ENCODE peak calls at places on chromosomes 1 and 21, in seven cellular contexts. C is H1, U is GM12878, F is HepG2, V is K562, Y is HCT116, E is SK-N-SH. L is an unnamed sample.

GRCh38 chr1:234408757-234409156 is 35.5 kb downstream of the COA6 start:
- DNase-seq in C (no peak), U (no peak), F (no peak), V (no peak), Y (no peak), E (no peak), L (no peak)

GRCh38 chr1:180515857-180516388 is 13.5 kb upstream of the ACBD6 start:
- DNase-seq in C (peak; percentile 63), U (peak; percentile 49), F (peak; percentile 76), V (peak; percentile 95), Y (peak; percentile 73), E (peak; percentile 83), L (peak; percentile 83)

GRCh38 chr1:239675735-239676134 is 289.4 kb downstream of the CHRM3 start:
- DNase-seq in C (no peak), U (no peak), F (no peak), V (no peak), Y (no peak), E (no peak), L (no peak)

GRCh38 chr1:92662048-92662447 is 122.9 kb downstream of the EVI5 start:
- DNase-seq in C (no peak), U (no peak), F (no peak), V (no peak), Y (no peak), E (no peak), L (no peak)

GRCh38 chr1:9473032-9473792 is 66.1 kb upstream of the SLC25A33 start:
- DNase-seq in C (no peak), U (no peak), F (no peak), V (peak; percentile 38), Y (peak; percentile 12), E (peak; percentile 31), L (no peak)

GRCh38 chr1:111570781-111571181 is 48.8 kb upstream of the RAP1A start:
- DNase-seq in C (peak; percentile 56), U (no peak), F (no peak), V (peak; percentile 70), Y (peak; percentile 19), E (no peak), L (peak; percentile 18)

GRCh38 chr1:208093754-208094719 is 150.1 kb downstream of the PLXNA2 start:
- DNase-seq in C (peak; percentile 90), U (no peak), F (peak; percentile 50), V (peak; percentile 83), Y (peak; percentile 31), E (peak; percentile 67), L (peak; percentile 55)

GRCh38 chr1:42176902-42177519 is 12.5 kb upstream of the GUCA2A start:
- DNase-seq in C (no peak), U (no peak), F (peak; percentile 51), V (peak; percentile 65), Y (no peak), E (peak; percentile 55), L (peak; percentile 29)

GRCh38 chr1:115069186-115069585 is 20.1 kb downstream of the TSPAN2 start:
- DNase-seq in C (no peak), U (no peak), F (no peak), V (no peak), Y (no peak), E (no peak), L (no peak)

GRCh38 chr1:24795236-24795635 is 50.0 kb downstream of the CLIC4 start:
- DNase-seq in C (no peak), U (no peak), F (no peak), V (no peak), Y (no peak), E (no peak), L (no peak)

GRCh38 chr1:224497714-224498573 is 63.3 kb upstream of the WDR26 start:
- DNase-seq in C (no peak), U (peak; percentile 80), F (no peak), V (no peak), Y (no peak), E (no peak), L (no peak)

GRCh38 chr1:6359568-6360496 is 33.7 kb downstream of the ACOT7 start:
- DNase-seq in C (peak; percentile 57), U (peak; percentile 50), F (peak; percentile 93), V (peak; percentile 69), Y (no peak), E (peak; percentile 81), L (no peak)

GRCh38 chr1:206851611-206852010 is 13.8 kb upstream of the IL20 start:
- DNase-seq in C (no peak), U (no peak), F (no peak), V (no peak), Y (no peak), E (no peak), L (no peak)

GRCh38 chr1:234616644-234617043 is 6.7 kb upstream of the IRF2BP2 start:
- DNase-seq in C (no peak), U (no peak), F (peak; percentile 74), V (no peak), Y (no peak), E (no peak), L (peak; percentile 91)

GRCh38 chr1:21278898-21279819 is 11.1 kb downstream of the ECE1 start:
- DNase-seq in C (no peak), U (no peak), F (no peak), V (no peak), Y (no peak), E (no peak), L (no peak)

GRCh38 chr1:33970148-33970825 is 106.4 kb downstream of the HMGB4 start:
- DNase-seq in C (no peak), U (no peak), F (no peak), V (no peak), Y (no peak), E (no peak), L (no peak)

GRCh38 chr21:28993293-28993629 is 584 bp upstream of the LTN1 start:
- DNase-seq in C (no peak), U (no peak), F (no peak), V (no peak), Y (no peak), E (peak; percentile 15), L (no peak)

GRCh38 chr1:114108741-114109255 is 44.9 kb downstream of the SYT6 start:
- DNase-seq in C (no peak), U (peak; percentile 55), F (no peak), V (no peak), Y (no peak), E (peak; percentile 33), L (no peak)

GRCh38 chr21:41112740-41113692 is 54.9 kb upstream of the BACE2 start:
- DNase-seq in C (no peak), U (no peak), F (no peak), V (no peak), Y (no peak), E (peak; percentile 23), L (no peak)

GRCh38 chr1:225866061-225866844 is 15.9 kb downstream of the TMEM63A start:
- DNase-seq in C (no peak), U (no peak), F (no peak), V (no peak), Y (no peak), E (no peak), L (no peak)

DNA sequence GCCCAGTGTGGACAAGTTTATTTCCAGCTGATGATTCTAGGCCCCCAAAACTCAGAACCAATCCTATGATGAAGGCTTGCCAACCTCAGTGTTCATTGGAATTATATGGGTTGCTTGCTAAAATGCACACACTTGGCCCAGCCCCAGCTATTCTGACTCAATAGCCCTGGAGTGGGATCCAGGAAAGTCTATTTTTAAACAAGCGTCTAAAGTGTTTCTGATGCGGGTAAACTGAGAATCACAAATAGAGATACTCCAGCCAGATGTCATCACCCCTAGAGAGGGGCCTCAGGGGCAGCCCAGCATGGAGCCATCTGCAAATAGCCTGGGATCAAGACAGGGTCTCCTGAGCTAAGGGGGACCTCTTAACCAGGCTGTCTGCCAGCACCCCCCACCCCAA is 46.0 kb downstream of the PKP1 start:
- DNase-seq in C (no peak), U (no peak), F (no peak), V (no peak), Y (no peak), E (no peak), L (no peak)
- TF ChIP-seq JUND in C (no peak), U (no peak), F (no peak), V (no peak), Y (no peak), E (no peak), L (no peak)

GRCh38 chr1:58159424-58159810 is 387.1 kb downstream of the OMA1 start:
- DNase-seq in C (no peak), U (no peak), F (no peak), V (no peak), Y (no peak), E (no peak), L (no peak)

GRCh38 chr1:58166417-58166816 is 380.1 kb downstream of the OMA1 start:
- DNase-seq in C (no peak), U (no peak), F (no peak), V (no peak), Y (no peak), E (no peak), L (no peak)

GRCh38 chr1:58158465-58159423 is 387.8 kb downstream of the OMA1 start:
- DNase-seq in C (no peak), U (no peak), F (no peak), V (no peak), Y (no peak), E (no peak), L (no peak)

GRCh38 chr1:58165073-58165472 is 381.5 kb downstream of the OMA1 start:
- DNase-seq in C (no peak), U (peak; percentile 8), F (no peak), V (no peak), Y (no peak), E (no peak), L (no peak)

GRCh38 chr1:58162952-58163550 is 383.5 kb downstream of the OMA1 start:
- DNase-seq in C (peak; percentile 63), U (no peak), F (peak; percentile 57), V (peak; percentile 61), Y (peak; percentile 47), E (peak; percentile 41), L (peak; percentile 67)
- TF ChIP-seq JUND in C (no peak), U (no peak), F (no peak), V (no peak), Y (no peak), E (no peak), L (no peak)

DNA sequence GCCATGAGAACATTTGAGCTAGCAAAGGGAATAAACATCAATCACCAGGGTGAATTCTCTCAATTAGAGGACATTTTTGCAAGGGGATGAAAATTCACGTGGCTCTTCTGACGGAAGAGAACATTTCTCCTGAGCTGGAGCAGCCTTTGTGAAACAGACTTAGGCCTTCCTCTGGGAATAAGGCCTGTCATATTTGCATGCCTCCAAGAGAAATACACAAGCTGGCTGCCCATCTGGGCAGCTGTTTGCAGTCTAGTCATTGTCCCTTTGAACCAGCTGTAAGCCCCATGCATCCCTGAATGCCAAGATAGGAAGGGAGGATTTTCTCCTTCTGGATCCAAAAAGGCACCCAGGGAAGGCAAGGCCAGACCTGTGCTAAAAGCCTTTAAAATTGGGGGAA is 5.5 kb downstream of the LEMD1 start:
- DNase-seq in C (no peak), U (no peak), F (no peak), V (no peak), Y (no peak), E (no peak), L (no peak)
- TF ChIP-seq JUND in C (no peak), U (no peak), F (no peak), V (no peak), Y (no peak), E (no peak), L (no peak)

GRCh38 chr21:34693192-34693810 is 24.5 kb downstream of the CLIC6 start:
- DNase-seq in C (peak; percentile 55), U (no peak), F (peak; percentile 55), V (peak; percentile 77), Y (peak; percentile 59), E (peak; percentile 63), L (peak; percentile 48)
- TF ChIP-seq JUND in C (no peak), U (no peak), F (no peak), V (no peak), Y (no peak), E (no peak), L (no peak)

L was measured in T47D.